ENCODE peak calls at places on chromosomes 6 and 20, in five cellular contexts. One of them, this sample, is unnamed.

GRCh38 chr20:51531141-51531710 is 11.3 kb downstream of the NFATC2 start:
- DNase-seq in upper lobe of left lung: peak; percentile 59
- DNase-seq in suprapubic skin: no peak
- DNase-seq in stomach: no peak
- DNase-seq in foreskin fibroblast: no peak
- DNase-seq in this sample: no peak

GRCh38 chr6:106870069-106870468 is 104.5 kb downstream of the CD24 start:
- DNase-seq in upper lobe of left lung: no peak
- DNase-seq in suprapubic skin: no peak
- DNase-seq in stomach: no peak
- DNase-seq in foreskin fibroblast: peak; percentile 29
- DNase-seq in this sample: peak; percentile 16

GRCh38 chr6:82183642-82184282 is 63.8 kb downstream of the IBTK start:
- DNase-seq in upper lobe of left lung: no peak
- DNase-seq in suprapubic skin: no peak
- DNase-seq in stomach: no peak
- DNase-seq in foreskin fibroblast: no peak
- DNase-seq in this sample: no peak

GRCh38 chr6:56536536-56536935 is 106.2 kb downstream of the DST start:
- DNase-seq in upper lobe of left lung: no peak
- DNase-seq in suprapubic skin: no peak
- DNase-seq in stomach: no peak
- DNase-seq in foreskin fibroblast: no peak
- DNase-seq in this sample: no peak

GRCh38 chr6:33175436-33176069 is 16.7 kb downstream of the COL11A2 start:
- DNase-seq in upper lobe of left lung: no peak
- DNase-seq in suprapubic skin: no peak
- DNase-seq in stomach: no peak
- DNase-seq in foreskin fibroblast: no peak
- DNase-seq in this sample: no peak

GRCh38 chr20:46576774-46577395 is 26.4 kb upstream of the OCSTAMP start:
- DNase-seq in upper lobe of left lung: no peak
- DNase-seq in suprapubic skin: peak; percentile 60
- DNase-seq in stomach: no peak
- DNase-seq in foreskin fibroblast: no peak
- DNase-seq in this sample: no peak

GRCh38 chr6:138692058-138692977 is 81.3 kb upstream of the CCDC28A start:
- DNase-seq in upper lobe of left lung: peak; percentile 96
- DNase-seq in suprapubic skin: no peak
- DNase-seq in stomach: peak; percentile 77
- DNase-seq in foreskin fibroblast: peak; percentile 55
- DNase-seq in this sample: no peak

GRCh38 chr6:131061771-131062160 is 1.3 kb downstream of the EPB41L2 start:
- DNase-seq in upper lobe of left lung: no peak
- DNase-seq in suprapubic skin: no peak
- DNase-seq in stomach: no peak
- DNase-seq in foreskin fibroblast: no peak
- DNase-seq in this sample: no peak

GRCh38 chr6:54053893-54054391 is 57.3 kb upstream of the MLIP start:
- DNase-seq in upper lobe of left lung: no peak
- DNase-seq in suprapubic skin: no peak
- DNase-seq in stomach: no peak
- DNase-seq in foreskin fibroblast: peak; percentile 64
- DNase-seq in this sample: peak; percentile 80

GRCh38 chr6:129812145-129812777 is 48.9 kb downstream of the TMEM244 start:
- DNase-seq in upper lobe of left lung: no peak
- DNase-seq in suprapubic skin: no peak
- DNase-seq in stomach: no peak
- DNase-seq in foreskin fibroblast: peak; percentile 1
- DNase-seq in this sample: no peak

GRCh38 chr6:71107935-71108420 is 151.1 kb upstream of the B3GAT2 start:
- DNase-seq in upper lobe of left lung: no peak
- DNase-seq in suprapubic skin: no peak
- DNase-seq in stomach: no peak
- DNase-seq in foreskin fibroblast: peak; percentile 52
- DNase-seq in this sample: peak; percentile 77

GRCh38 chr6:14739830-14740229 is 506.0 kb upstream of the JARID2 start:
- DNase-seq in upper lobe of left lung: no peak
- DNase-seq in suprapubic skin: no peak
- DNase-seq in stomach: no peak
- DNase-seq in foreskin fibroblast: no peak
- DNase-seq in this sample: no peak

GRCh38 chr20:46580613-46581012 is 30.2 kb upstream of the OCSTAMP start:
- DNase-seq in upper lobe of left lung: no peak
- DNase-seq in suprapubic skin: no peak
- DNase-seq in stomach: no peak
- DNase-seq in foreskin fibroblast: no peak
- DNase-seq in this sample: no peak

GRCh38 chr6:135280375-135281136 is 99.4 kb downstream of the MYB start:
- DNase-seq in upper lobe of left lung: no peak
- DNase-seq in suprapubic skin: no peak
- DNase-seq in stomach: no peak
- DNase-seq in foreskin fibroblast: peak; percentile 28
- DNase-seq in this sample: peak; percentile 58

GRCh38 chr20:8244637-8245036 is 112.6 kb downstream of the PLCB1 start:
- DNase-seq in upper lobe of left lung: no peak
- DNase-seq in suprapubic skin: no peak
- DNase-seq in stomach: no peak
- DNase-seq in foreskin fibroblast: peak; percentile 57
- DNase-seq in this sample: peak; percentile 73

GRCh38 chr6:33757906-33758305 is 11.2 kb upstream of the IP6K3 start:
- DNase-seq in upper lobe of left lung: no peak
- DNase-seq in suprapubic skin: no peak
- DNase-seq in stomach: no peak
- DNase-seq in foreskin fibroblast: no peak
- DNase-seq in this sample: no peak

GRCh38 chr20:49669601-49670189 is 44.0 kb downstream of the B4GALT5 start:
- DNase-seq in upper lobe of left lung: no peak
- DNase-seq in suprapubic skin: no peak
- DNase-seq in stomach: no peak
- DNase-seq in foreskin fibroblast: no peak
- DNase-seq in this sample: no peak
- H3K4me3 ChIP-seq in upper lobe of left lung: peak overlapping the region; percentile 25
- H3K4me3 ChIP-seq in suprapubic skin: no peak overlapping the region
- H3K4me3 ChIP-seq in stomach: peak overlapping the region; percentile 0
- H3K4me3 ChIP-seq in foreskin fibroblast: no peak overlapping the region
- H3K4me3 ChIP-seq in this sample: no peak overlapping the region

GRCh38 chr20:36676701-36677421 is 30.9 kb upstream of the SLA2 start:
- DNase-seq in upper lobe of left lung: peak; percentile 73
- DNase-seq in suprapubic skin: no peak
- DNase-seq in stomach: no peak
- DNase-seq in foreskin fibroblast: no peak
- DNase-seq in this sample: no peak

GRCh38 chr20:36672991-36673390 is 27.0 kb upstream of the SLA2 start:
- DNase-seq in upper lobe of left lung: no peak
- DNase-seq in suprapubic skin: no peak
- DNase-seq in stomach: no peak
- DNase-seq in foreskin fibroblast: no peak
- DNase-seq in this sample: no peak

GRCh38 chr20:36682311-36682710 is 36.3 kb upstream of the SLA2 start:
- DNase-seq in upper lobe of left lung: no peak
- DNase-seq in suprapubic skin: no peak
- DNase-seq in stomach: no peak
- DNase-seq in foreskin fibroblast: no peak
- DNase-seq in this sample: no peak

DNA sequence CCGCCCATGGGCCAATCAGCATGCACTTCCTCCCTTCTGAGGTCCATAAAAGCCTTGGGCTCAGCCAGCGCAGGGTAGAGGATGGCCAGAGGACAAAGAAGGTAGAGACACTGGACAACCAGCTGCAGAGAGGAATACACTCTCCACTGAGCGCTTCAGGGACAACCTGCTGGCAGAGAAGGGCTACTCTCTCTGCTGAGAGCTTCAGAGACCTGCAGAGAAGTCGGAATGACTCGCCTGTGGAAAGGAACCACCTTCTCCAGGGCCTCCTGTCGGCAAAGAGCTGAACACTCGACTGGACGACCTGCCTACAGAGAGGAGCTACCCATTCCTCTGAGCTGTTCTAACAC is 31.4 kb upstream of the SLA2 start:
- DNase-seq in upper lobe of left lung: no peak
- DNase-seq in suprapubic skin: no peak
- DNase-seq in stomach: no peak
- DNase-seq in foreskin fibroblast: no peak
- DNase-seq in this sample: no peak
- H3K4me3 ChIP-seq in upper lobe of left lung: no peak overlapping the region
- H3K4me3 ChIP-seq in suprapubic skin: no peak overlapping the region
- H3K4me3 ChIP-seq in stomach: no peak overlapping the region
- H3K4me3 ChIP-seq in foreskin fibroblast: no peak overlapping the region
- H3K4me3 ChIP-seq in this sample: no peak overlapping the region

GRCh38 chr6:31877125-31877650 is 1.6 kb downstream of the SLC44A4 start:
- DNase-seq in upper lobe of left lung: no peak
- DNase-seq in suprapubic skin: no peak
- DNase-seq in stomach: peak; percentile 64
- DNase-seq in foreskin fibroblast: no peak
- DNase-seq in this sample: no peak
- H3K4me3 ChIP-seq in upper lobe of left lung: peak overlapping the region; percentile 47
- H3K4me3 ChIP-seq in suprapubic skin: no peak overlapping the region
- H3K4me3 ChIP-seq in stomach: no peak overlapping the region
- H3K4me3 ChIP-seq in foreskin fibroblast: no peak overlapping the region
- H3K4me3 ChIP-seq in this sample: no peak overlapping the region

DNA sequence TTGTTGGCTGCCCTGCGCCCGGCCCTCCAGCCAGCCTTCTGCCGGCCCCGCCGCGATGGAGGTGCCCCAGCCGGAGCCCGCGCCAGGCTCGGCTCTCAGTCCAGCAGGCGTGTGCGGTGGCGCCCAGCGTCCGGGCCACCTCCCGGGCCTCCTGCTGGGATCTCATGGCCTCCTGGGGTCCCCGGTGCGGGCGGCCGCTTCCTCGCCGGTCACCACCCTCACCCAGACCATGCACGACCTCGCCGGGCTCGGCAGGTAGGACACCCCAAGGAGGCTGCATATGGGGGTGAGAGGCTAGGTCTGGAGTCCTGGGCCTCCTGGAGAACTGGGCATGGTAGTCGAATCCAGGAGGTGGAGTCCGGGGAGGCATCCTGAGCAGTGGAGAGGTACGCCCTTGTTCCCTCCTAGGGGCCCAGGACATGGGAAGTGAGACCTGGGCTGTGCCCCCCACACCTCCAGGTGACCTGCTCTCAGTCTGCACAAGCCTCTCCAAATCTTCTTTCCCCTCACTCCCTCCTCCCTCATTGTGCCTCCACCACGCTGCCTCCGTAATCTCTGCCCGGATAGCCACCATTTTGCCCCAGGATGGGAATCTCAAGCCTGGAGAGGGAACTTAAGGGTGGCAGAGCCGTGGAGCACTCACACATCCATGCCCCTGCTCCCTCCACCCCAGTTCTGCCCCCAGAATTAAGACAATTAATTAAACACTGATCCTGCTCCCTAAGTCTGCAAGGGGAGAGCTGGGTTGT is 541 bp downstream of the CDC25B start:
- DNase-seq in upper lobe of left lung: peak; percentile 88
- DNase-seq in suprapubic skin: no peak
- DNase-seq in stomach: no peak
- DNase-seq in foreskin fibroblast: no peak
- DNase-seq in this sample: no peak
- H3K4me3 ChIP-seq in upper lobe of left lung: peak overlapping the region; percentile 81
- H3K4me3 ChIP-seq in suprapubic skin: peak overlapping the region; percentile 65
- H3K4me3 ChIP-seq in stomach: peak overlapping the region; percentile 63
- H3K4me3 ChIP-seq in foreskin fibroblast: peak overlapping the region; percentile 70
- H3K4me3 ChIP-seq in this sample: peak overlapping the region; percentile 67

DNA sequence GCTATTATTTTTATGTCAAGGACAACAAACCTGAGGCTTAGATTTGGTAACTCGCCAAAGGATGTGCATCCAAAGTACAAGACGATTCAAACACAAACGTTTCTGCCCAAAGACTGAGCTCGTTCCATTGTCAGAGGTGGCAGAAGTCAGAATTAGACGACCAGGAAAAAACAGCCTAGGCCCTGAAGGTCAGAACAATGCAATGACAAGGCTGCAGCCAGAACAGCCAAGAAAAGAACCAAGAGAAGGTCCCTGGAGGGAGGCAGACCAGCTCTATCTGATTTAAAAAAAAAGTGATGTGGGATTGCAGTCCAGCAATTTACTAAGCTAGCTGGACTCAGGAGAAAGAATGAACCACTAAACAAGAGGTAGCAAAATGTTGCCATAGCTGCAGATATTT is 54.2 kb downstream of the NCOA7 start:
- DNase-seq in upper lobe of left lung: no peak
- DNase-seq in suprapubic skin: no peak
- DNase-seq in stomach: no peak
- DNase-seq in foreskin fibroblast: no peak
- DNase-seq in this sample: no peak
- H3K4me3 ChIP-seq in upper lobe of left lung: no peak overlapping the region
- H3K4me3 ChIP-seq in suprapubic skin: no peak overlapping the region
- H3K4me3 ChIP-seq in stomach: no peak overlapping the region
- H3K4me3 ChIP-seq in foreskin fibroblast: no peak overlapping the region
- H3K4me3 ChIP-seq in this sample: no peak overlapping the region

GRCh38 chr6:42724825-42725224 is 2.4 kb upstream of the PRPH2 start:
- DNase-seq in upper lobe of left lung: no peak
- DNase-seq in suprapubic skin: no peak
- DNase-seq in stomach: no peak
- DNase-seq in foreskin fibroblast: no peak
- DNase-seq in this sample: no peak

GRCh38 chr6:42727627-42728026 is 5.2 kb upstream of the PRPH2 start:
- DNase-seq in upper lobe of left lung: peak; percentile 68
- DNase-seq in suprapubic skin: no peak
- DNase-seq in stomach: no peak
- DNase-seq in foreskin fibroblast: no peak
- DNase-seq in this sample: no peak

GRCh38 chr6:42726026-42726425 is 3.6 kb upstream of the PRPH2 start:
- DNase-seq in upper lobe of left lung: no peak
- DNase-seq in suprapubic skin: no peak
- DNase-seq in stomach: no peak
- DNase-seq in foreskin fibroblast: no peak
- DNase-seq in this sample: no peak

GRCh38 chr6:42726485-42727083 is 4.2 kb upstream of the PRPH2 start:
- DNase-seq in upper lobe of left lung: no peak
- DNase-seq in suprapubic skin: no peak
- DNase-seq in stomach: peak; percentile 81
- DNase-seq in foreskin fibroblast: peak; percentile 89
- DNase-seq in this sample: peak; percentile 75

GRCh38 chr6:42727084-42727601 is 4.7 kb upstream of the PRPH2 start:
- DNase-seq in upper lobe of left lung: peak; percentile 87
- DNase-seq in suprapubic skin: no peak
- DNase-seq in stomach: peak; percentile 25
- DNase-seq in foreskin fibroblast: no peak
- DNase-seq in this sample: no peak
- H3K4me3 ChIP-seq in upper lobe of left lung: peak overlapping the region; percentile 57
- H3K4me3 ChIP-seq in suprapubic skin: peak overlapping the region; percentile 55
- H3K4me3 ChIP-seq in stomach: peak overlapping the region; percentile 61
- H3K4me3 ChIP-seq in foreskin fibroblast: peak overlapping the region; percentile 37
- H3K4me3 ChIP-seq in this sample: peak overlapping the region; percentile 32

GRCh38 chr6:27777126-27777525 is 135.1 kb downstream of the OR2B2 start:
- DNase-seq in upper lobe of left lung: no peak
- DNase-seq in suprapubic skin: no peak
- DNase-seq in stomach: no peak
- DNase-seq in foreskin fibroblast: no peak
- DNase-seq in this sample: no peak
- H3K4me3 ChIP-seq in upper lobe of left lung: no peak overlapping the region
- H3K4me3 ChIP-seq in suprapubic skin: no peak overlapping the region
- H3K4me3 ChIP-seq in stomach: no peak overlapping the region
- H3K4me3 ChIP-seq in foreskin fibroblast: peak overlapping the region; percentile 24
- H3K4me3 ChIP-seq in this sample: no peak overlapping the region